ENCODE peak calls at places on chromosome 17, in nine cellular contexts. O is mammary epithelial cell, F is fibroblast of lung, P is GM12878, R is OCI-LY7, H is GM23338, W is IMR-90, D is neural progenitor cell, B is PC-3. U is an unnamed sample.

GRCh38 chr17:8152112-8152775 is at the start of gene PER1:
- DNase-seq in O (peak; percentile 96), F (peak; percentile 98), P (peak; percentile 66), R (peak; percentile 89), H (peak; percentile 98), W (peak; percentile 93), D (peak; percentile 96), B (peak; percentile 88), U (peak; percentile 99)

GRCh38 chr17:74474043-74474792 is 7.8 kb downstream of the CD300A start:
- DNase-seq in O (no peak), F (no peak), P (no peak), R (peak; percentile 94), H (no peak), W (no peak), D (no peak), B (no peak), U (peak; percentile 36)

GRCh38 chr17:80939151-80940145 is 52.2 kb upstream of the CHMP6 start:
- DNase-seq in O (no peak), F (no peak), P (no peak), R (no peak), H (no peak), W (no peak), D (no peak), B (no peak), U (peak; percentile 42)

GRCh38 chr17:81537343-81537855 is 9.2 kb downstream of the FSCN2 start:
- DNase-seq in O (no peak), F (no peak), P (no peak), R (peak; percentile 58), H (peak; percentile 86), W (no peak), D (peak; percentile 70), B (peak; percentile 33), U (no peak)

GRCh38 chr17:32941419-32942032 is 13.6 kb downstream of the TMEM98 start:
- DNase-seq in O (no peak), F (no peak), P (no peak), R (no peak), H (no peak), W (no peak), D (no peak), B (peak; percentile 29), U (no peak)

GRCh38 chr17:37176683-37177082 is 199.1 kb upstream of the C17orf78 start:
- DNase-seq in O (peak; percentile 71), F (peak; percentile 28), P (no peak), R (no peak), H (no peak), W (peak; percentile 55), D (no peak), B (peak; percentile 16), U (peak; percentile 42)

GRCh38 chr17:7745748-7746470 is 28.4 kb downstream of the DNAH2 start:
- DNase-seq in O (peak; percentile 60), F (peak; percentile 83), P (no peak), R (no peak), H (no peak), W (peak; percentile 76), D (no peak), B (peak; percentile 82), U (peak; percentile 92)

GRCh38 chr17:56754523-56755208 is 79.1 kb downstream of the C17orf67 start:
- DNase-seq in O (no peak), F (peak; percentile 23), P (no peak), R (no peak), H (peak; percentile 33), W (peak; percentile 56), D (peak; percentile 27), B (peak; percentile 40), U (peak; percentile 64)

GRCh38 chr17:45277216-45277849 is 15.4 kb upstream of the SPATA32 start:
- DNase-seq in O (peak; percentile 72), F (peak; percentile 93), P (peak; percentile 66), R (peak; percentile 92), H (peak; percentile 98), W (peak; percentile 91), D (peak; percentile 94), B (peak; percentile 97), U (peak; percentile 94)
- H3K4me2 ChIP-seq in O (no peak overlapping the region), F (no peak overlapping the region), P (no peak overlapping the region), R (no peak overlapping the region), H (no peak overlapping the region), W (no peak overlapping the region), D (no peak overlapping the region), B (peak overlapping the region; percentile 3), U (peak overlapping the region; percentile 4)

GRCh38 chr17:43025290-43025657 is 243 bp downstream of the RND2 start:
- DNase-seq in O (no peak), F (no peak), P (no peak), R (no peak), H (peak; percentile 75), W (no peak), D (no peak), B (no peak), U (no peak)

GRCh38 chr17:43026610-43027009 is 1.6 kb downstream of the RND2 start:
- DNase-seq in O (no peak), F (no peak), P (no peak), R (no peak), H (no peak), W (no peak), D (no peak), B (no peak), U (peak; percentile 79)

GRCh38 chr17:43027091-43028032 is 2.3 kb downstream of the RND2 start:
- DNase-seq in O (no peak), F (no peak), P (no peak), R (no peak), H (peak; percentile 74), W (no peak), D (no peak), B (no peak), U (peak; percentile 71)

GRCh38 chr17:43025766-43026537 is 921 bp downstream of the RND2 start:
- DNase-seq in O (no peak), F (no peak), P (no peak), R (no peak), H (no peak), W (no peak), D (no peak), B (no peak), U (peak; percentile 90)

DNA sequence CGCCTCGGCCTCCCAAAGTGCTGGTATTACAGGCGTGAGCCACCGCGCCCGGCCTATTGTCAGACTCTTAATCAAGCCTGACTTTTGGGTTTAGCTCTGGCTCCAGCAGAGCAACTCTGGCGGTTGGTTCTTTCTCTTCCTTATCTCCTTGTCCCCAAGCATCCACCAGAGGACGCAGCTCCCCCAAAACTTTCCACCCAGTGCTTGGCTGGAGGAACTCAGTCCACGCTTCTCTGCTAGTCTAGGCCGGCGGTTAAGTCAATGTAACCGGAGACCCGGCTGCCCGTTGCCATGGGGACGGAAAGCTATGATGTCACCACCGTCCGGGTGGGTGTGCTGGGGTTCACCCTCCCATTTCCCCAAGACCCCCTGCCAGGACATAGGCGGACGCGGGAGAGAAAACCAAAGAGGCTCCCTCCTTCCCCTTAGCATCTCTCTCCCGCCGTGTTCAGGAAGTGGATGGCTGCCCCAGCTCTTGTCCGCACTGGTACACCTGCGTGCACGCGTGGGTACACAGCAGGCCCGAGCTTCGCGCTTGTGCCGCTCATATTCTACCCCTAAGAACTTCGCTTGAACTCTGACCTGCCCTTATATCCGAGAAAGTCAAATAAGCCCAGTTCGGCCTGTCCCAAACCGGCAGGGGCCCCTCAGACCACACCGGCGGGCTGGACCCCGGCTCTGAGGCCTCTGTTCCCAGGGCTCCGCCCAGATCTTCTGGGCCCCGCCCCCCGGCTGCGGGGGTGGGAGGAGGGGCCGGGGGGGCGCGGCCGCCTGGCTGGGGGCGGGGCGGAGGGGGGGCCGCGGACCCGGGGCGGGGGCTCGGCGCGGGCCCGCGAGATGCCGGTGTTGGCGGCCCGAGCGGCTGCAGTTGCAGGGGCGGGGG is at the start of gene RND2:
- DNase-seq in O (peak; percentile 84), F (peak; percentile 95), P (peak; percentile 40), R (peak; percentile 93), H (peak; percentile 98), W (peak; percentile 96), D (peak; percentile 97), B (peak; percentile 85), U (peak; percentile 100)
- TF ChIP-seq CTCF in O (peak; percentile 62), F (peak; percentile 81), P (peak; percentile 71), R (peak; percentile 84), H (peak; percentile 71), W (peak; percentile 96), D (peak; percentile 83), B (peak; percentile 63), U (peak; percentile 91)

GRCh38 chr17:50382931-50383330 is 9.9 kb downstream of the EME1 start:
- DNase-seq in O (no peak), F (no peak), P (no peak), R (no peak), H (no peak), W (no peak), D (no peak), B (no peak), U (no peak)

GRCh38 chr17:50379733-50380132 is 6.7 kb downstream of the EME1 start:
- DNase-seq in O (no peak), F (no peak), P (no peak), R (no peak), H (no peak), W (no peak), D (no peak), B (no peak), U (no peak)

GRCh38 chr17:50381920-50382319 is 8.9 kb downstream of the EME1 start:
- DNase-seq in O (no peak), F (peak; percentile 29), P (no peak), R (no peak), H (no peak), W (no peak), D (no peak), B (no peak), U (no peak)

GRCh38 chr17:50381260-50381815 is 8.3 kb downstream of the EME1 start:
- DNase-seq in O (no peak), F (no peak), P (no peak), R (no peak), H (no peak), W (no peak), D (no peak), B (no peak), U (no peak)

DNA sequence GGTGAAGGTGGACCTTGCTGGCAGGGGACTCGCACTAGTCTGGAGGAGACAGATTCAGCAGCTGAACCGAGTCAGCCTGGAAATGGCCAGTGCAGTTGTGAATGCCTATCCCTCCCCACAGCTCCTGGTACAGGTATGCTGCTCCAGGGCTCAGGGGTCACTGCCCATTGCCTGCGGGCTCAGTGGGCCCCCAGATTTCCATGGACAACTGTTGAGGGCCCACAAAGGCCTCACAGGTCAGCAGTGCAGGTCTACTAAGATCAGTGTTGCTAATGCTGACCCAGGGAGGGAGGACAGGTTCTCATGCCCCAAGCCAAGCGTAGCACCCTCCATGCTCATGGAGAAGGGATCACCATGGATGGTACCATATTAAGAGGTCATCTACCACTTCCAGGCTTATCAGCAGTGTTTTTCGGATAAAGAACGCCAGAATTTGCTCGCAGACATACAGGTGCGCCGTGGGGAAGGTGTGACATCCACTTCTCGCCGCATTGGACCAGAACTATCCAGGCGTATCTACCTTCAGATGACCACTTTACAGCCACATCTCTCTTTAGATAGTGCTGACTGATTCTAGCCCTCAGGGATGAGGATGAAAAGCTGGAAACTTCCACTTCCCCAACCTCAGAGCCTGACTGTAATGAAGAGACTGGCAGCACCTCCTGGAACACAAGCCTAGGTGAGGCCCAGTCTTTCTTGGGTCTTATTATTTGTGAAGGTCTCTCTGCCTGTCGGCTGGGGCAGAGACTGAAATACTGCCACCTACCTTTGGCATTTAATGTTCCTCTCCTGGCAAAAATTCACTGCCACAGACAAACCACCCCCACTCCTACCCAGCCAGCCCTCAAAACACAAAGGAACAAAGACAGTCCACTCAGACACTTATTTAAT is 7.6 kb downstream of the EME1 start:
- DNase-seq in O (no peak), F (no peak), P (no peak), R (no peak), H (peak; percentile 29), W (no peak), D (no peak), B (peak; percentile 36), U (no peak)
- H3K36me3 ChIP-seq in O (peaks cover 33% of the 10 kb centered on the region), F (peaks cover 29% of the 10 kb centered on the region), P (peaks cover 30% of the 10 kb centered on the region), R (peaks cover 96% of the 10 kb centered on the region), H (peaks cover 34% of the 10 kb centered on the region), W (peaks cover 52% of the 10 kb centered on the region), D (no peaks in the 10 kb centered on the region), B (peaks cover 57% of the 10 kb centered on the region), U (peaks cover 60% of the 10 kb centered on the region)

GRCh38 chr17:54426287-54426886 is 474.3 kb upstream of the TOM1L1 start:
- DNase-seq in O (peak; percentile 46), F (no peak), P (no peak), R (peak; percentile 25), H (peak; percentile 71), W (no peak), D (peak; percentile 53), B (peak; percentile 38), U (no peak)
- H3K4me2 ChIP-seq in O (no peak overlapping the region), F (no peak overlapping the region), P (no peak overlapping the region), R (no peak overlapping the region), H (no peak overlapping the region), W (no peak overlapping the region), D (no peak overlapping the region), B (no peak overlapping the region), U (no peak overlapping the region)